ENCODE peak calls at places on chromosomes 5 and 9, in five cellular contexts. J, B, L, F and C are unnamed samples.

GRCh38 chr9:114448706-114449105 is 56.6 kb downstream of the WHRN start:
- DNase-seq in F (no peak), L (no peak), J (no peak), B (peak; percentile 64), C (no peak)

GRCh38 chr5:125140855-125141254 is 394.4 kb upstream of the ZNF608 start:
- DNase-seq in B (peak; percentile 84), F (no peak), J (no peak), L (no peak), C (no peak)

GRCh38 chr5:140996055-140996454 is 29.8 kb downstream of the PCDHAC2 start:
- DNase-seq in J (no peak), L (no peak), B (no peak), F (no peak), C (no peak)

GRCh38 chr5:91332267-91333044 is 50.7 kb downstream of the ARRDC3 start:
- DNase-seq in B (peak; percentile 88), L (peak; percentile 82), F (peak; percentile 87), J (no peak), C (no peak)

GRCh38 chr9:122340161-122340560 is 30.7 kb upstream of the PTGS1 start:
- DNase-seq in F (no peak), B (no peak), J (no peak), L (no peak), C (no peak)

GRCh38 chr5:113047234-113047633 is 70.6 kb downstream of the DCP2 start:
- DNase-seq in B (peak; percentile 84), F (no peak), J (no peak), L (no peak), C (no peak)

GRCh38 chr5:39106332-39106731 is 32.1 kb upstream of the RICTOR start:
- DNase-seq in J (no peak), L (peak; percentile 15), B (no peak), F (no peak), C (no peak)

GRCh38 chr9:2620876-2621677 is 510 bp upstream of the VLDLR start:
- DNase-seq in L (peak; percentile 8), J (peak; percentile 56), B (peak; percentile 78), F (peak; percentile 96), C (peak; percentile 71)

GRCh38 chr9:128192601-128193371 is 1.4 kb upstream of the CIZ1 start:
- DNase-seq in J (peak; percentile 59), B (peak; percentile 84), L (peak; percentile 61), F (peak; percentile 46), C (no peak)

GRCh38 chr9:17580119-17580518 is 1.3 kb downstream of the SH3GL2 start:
- DNase-seq in L (no peak), F (no peak), J (no peak), B (no peak), C (no peak)

GRCh38 chr5:27911216-27911615 is 872.8 kb upstream of the CDH9 start:
- DNase-seq in B (no peak), J (no peak), F (no peak), L (no peak), C (no peak)

GRCh38 chr5:115831163-115831768 is 10.1 kb downstream of the ATG12 start:
- DNase-seq in F (peak; percentile 51), J (no peak), B (peak; percentile 18), L (peak; percentile 15), C (no peak)

GRCh38 chr5:93604119-93604963 is 21.3 kb downstream of the NR2F1 start:
- DNase-seq in L (no peak), F (no peak), J (no peak), B (peak; percentile 79), C (no peak)

GRCh38 chr5:172074896-172075295 is 68.5 kb upstream of the FBXW11 start:
- DNase-seq in F (peak; percentile 58), J (no peak), L (no peak), B (peak; percentile 49), C (no peak)

GRCh38 chr9:120151806-120152205 is 428.2 kb downstream of the CDK5RAP2 start:
- DNase-seq in F (no peak), L (no peak), J (no peak), B (no peak), C (no peak)

GRCh38 chr5:9380108-9380507 is 165.8 kb downstream of the SEMA5A start:
- DNase-seq in F (no peak), J (no peak), B (peak; percentile 75), L (no peak), C (no peak)

GRCh38 chr9:128920381-128921058 is at the start of gene PHYHD1:
- DNase-seq in B (peak; percentile 83), L (no peak), J (peak; percentile 53), F (no peak), C (no peak)

GRCh38 chr9:81522721-81523551 is 166.4 kb downstream of the TLE1 start:
- DNase-seq in B (peak; percentile 57), J (no peak), F (peak; percentile 76), L (peak; percentile 50), C (peak; percentile 54)

GRCh38 chr5:113354056-113354455 is 80.7 kb downstream of the TSSK1B start:
- DNase-seq in F (no peak), L (no peak), B (peak; percentile 43), J (no peak), C (no peak)

GRCh38 chr9:96408409-96409280 is 9.5 kb downstream of the ZNF367 start:
- DNase-seq in J (no peak), B (no peak), L (no peak), F (no peak), C (no peak)

GRCh38 chr5:6395621-6396020 is 17.3 kb upstream of the MED10 start:
- DNase-seq in L (no peak), J (no peak), B (no peak), F (no peak), C (no peak)

GRCh38 chr9:34579819-34580185 is 9.7 kb downstream of the CNTFR start:
- DNase-seq in J (no peak), L (no peak), F (no peak), B (no peak), C (no peak)

GRCh38 chr9:34577635-34578240 is 11.8 kb downstream of the CNTFR start:
- DNase-seq in B (no peak), J (no peak), F (peak; percentile 88), L (no peak), C (no peak)

GRCh38 chr9:34580358-34580757 is 9.2 kb downstream of the CNTFR start:
- DNase-seq in L (no peak), F (no peak), B (no peak), J (no peak), C (no peak)

GRCh38 chr9:34578241-34579096 is 11.1 kb downstream of the CNTFR start:
- DNase-seq in L (no peak), F (peak; percentile 90), J (no peak), B (peak; percentile 71), C (no peak)

GRCh38 chr9:34579097-34579818 is 10.3 kb downstream of the CNTFR start:
- DNase-seq in B (no peak), J (no peak), L (no peak), F (no peak), C (no peak)
- H3K4me3 ChIP-seq in B (no peak overlapping the region), J (no peak overlapping the region), L (no peak overlapping the region), F (no peak overlapping the region), C (no peak overlapping the region)

GRCh38 chr9:137296214-137297059 is 5.6 kb downstream of the NRARP start:
- DNase-seq in L (no peak), J (no peak), B (peak; percentile 38), F (no peak), C (no peak)
- H3K4me3 ChIP-seq in L (no peak overlapping the region), J (peak overlapping the region; percentile 32), B (no peak overlapping the region), F (no peak overlapping the region), C (no peak overlapping the region)

DNA sequence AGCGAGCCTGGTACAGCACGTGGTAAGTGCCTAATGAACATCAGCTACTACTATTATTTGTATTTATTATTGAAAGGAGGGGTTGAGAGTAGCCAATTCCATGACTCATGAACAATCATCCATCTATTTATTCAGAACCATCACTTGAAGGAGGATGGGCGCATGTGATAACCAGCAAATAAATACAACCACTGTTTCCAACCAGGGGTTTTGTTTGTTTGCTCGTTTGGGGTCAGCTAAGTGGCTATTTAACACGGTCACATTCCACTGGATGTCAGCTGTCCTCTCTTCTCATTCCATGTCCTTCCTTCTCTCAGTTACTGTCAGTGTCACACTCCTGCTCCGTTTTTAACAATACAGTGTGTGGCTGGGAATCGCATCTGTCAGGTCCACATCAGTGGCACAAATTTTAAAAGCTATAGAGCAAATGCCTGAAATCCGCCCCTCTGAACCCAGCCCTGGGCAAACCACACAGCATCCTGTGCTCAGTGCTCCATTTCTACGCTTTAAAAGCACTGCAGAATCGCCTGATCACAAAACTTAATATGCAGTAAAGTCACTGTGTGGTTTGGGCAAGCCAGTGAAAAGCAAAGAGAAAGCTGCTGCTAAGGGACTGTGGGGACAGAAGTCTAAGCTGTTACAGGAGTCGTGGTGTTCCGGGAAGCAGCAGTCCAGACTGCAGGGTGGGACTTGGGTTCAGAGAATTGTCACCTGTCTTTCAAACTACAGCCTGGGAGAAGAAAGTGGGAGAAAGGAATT is 8.5 kb downstream of the RAPGEF1 start:
- DNase-seq in B (peak; percentile 20), J (no peak), F (no peak), L (peak; percentile 35), C (peak; percentile 85)
- H3K4me3 ChIP-seq in B (no peak overlapping the region), J (no peak overlapping the region), F (no peak overlapping the region), L (no peak overlapping the region), C (peak overlapping the region; percentile 37)

GRCh38 chr9:3676766-3677165 is 151.0 kb upstream of the RFX3 start:
- DNase-seq in J (no peak), L (no peak), B (no peak), F (no peak), C (no peak)
- H3K4me3 ChIP-seq in J (no peak overlapping the region), L (no peak overlapping the region), B (no peak overlapping the region), F (no peak overlapping the region), C (no peak overlapping the region)

GRCh38 chr9:130406278-130406895 is 38.4 kb upstream of the ASS1 start:
- DNase-seq in F (peak; percentile 28), J (no peak), L (no peak), B (no peak), C (no peak)

GRCh38 chr9:130409250-130409649 is 35.5 kb upstream of the ASS1 start:
- DNase-seq in B (no peak), L (no peak), F (no peak), J (no peak), C (no peak)

GRCh38 chr9:130407916-130408659 is 36.7 kb upstream of the ASS1 start:
- DNase-seq in B (no peak), J (no peak), L (no peak), F (no peak), C (no peak)

GRCh38 chr9:130410443-130410842 is 34.3 kb upstream of the ASS1 start:
- DNase-seq in F (no peak), L (no peak), J (no peak), B (no peak), C (no peak)

GRCh38 chr9:130408669-130409068 is 36.1 kb upstream of the ASS1 start:
- DNase-seq in B (no peak), L (no peak), J (no peak), F (no peak), C (no peak)
- H3K4me3 ChIP-seq in B (no peak overlapping the region), L (no peak overlapping the region), J (no peak overlapping the region), F (no peak overlapping the region), C (no peak overlapping the region)

DNA sequence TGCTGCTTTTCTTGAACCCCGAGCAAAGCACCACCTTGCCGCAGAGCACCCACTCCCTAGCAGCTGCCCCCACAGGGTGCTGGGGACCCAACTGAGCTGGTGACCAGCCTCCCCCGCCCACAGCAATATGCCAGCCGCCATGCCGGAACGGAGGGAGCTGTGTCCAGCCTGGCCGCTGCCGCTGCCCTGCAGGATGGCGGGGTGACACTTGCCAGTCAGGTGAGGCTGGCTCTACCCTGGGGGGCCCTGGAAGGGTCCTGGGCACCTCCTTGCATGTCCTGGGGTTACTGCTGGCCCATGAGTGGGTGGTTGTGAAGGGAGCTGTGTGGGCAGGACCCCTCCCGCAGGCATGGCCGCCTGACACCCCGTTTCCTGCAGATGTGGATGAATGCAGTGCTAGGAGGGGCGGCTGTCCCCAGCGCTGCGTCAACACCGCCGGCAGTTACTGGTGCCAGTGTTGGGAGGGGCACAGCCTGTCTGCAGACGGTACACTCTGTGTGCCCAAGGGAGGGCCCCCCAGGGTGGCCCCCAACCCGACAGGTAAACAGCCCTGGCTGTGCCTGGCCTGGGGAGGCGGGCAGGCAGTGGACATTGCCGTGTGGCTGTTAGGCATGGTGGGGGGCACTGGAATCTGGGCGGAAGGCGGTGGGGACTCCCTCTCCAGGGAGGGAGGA is 7.2 kb downstream of the EGFL7 start:
- DNase-seq in B (no peak), L (no peak), J (no peak), F (no peak), C (no peak)
- H3K4me3 ChIP-seq in B (no peak overlapping the region), L (no peak overlapping the region), J (peak overlapping the region; percentile 34), F (no peak overlapping the region), C (no peak overlapping the region)